ENCODE peak calls at places on chromosomes 6 and 20, in six cellular contexts. D is neuronal stem cell, M is mesenchymal stem cell, P is IMR-90, Q is trophoblast cell, T is H1. W is an unnamed sample.
A peak's percentile ranks its signal among the peaks of the same experiment; 100 is the strongest.

GRCh38 chr6:44238687-44239350 is 8.1 kb upstream of the HSP90AB1 start:
- DNase-seq in D (no peak), M (no peak), P (no peak), Q (no peak), T (no peak), W (no peak)

GRCh38 chr20:53707341-53708102 is 113.9 kb upstream of the ZNF217 start:
- DNase-seq in D (no peak), M (peak; percentile 65), P (peak; percentile 66), Q (no peak), T (no peak), W (no peak)

GRCh38 chr20:56345911-56346310 is 12.9 kb upstream of the FAM210B start:
- DNase-seq in D (no peak), M (no peak), P (no peak), Q (no peak), T (no peak), W (peak; percentile 68)

GRCh38 chr20:29079769-29080690 is 2177.4 kb upstream of the DEFB115 start:
- DNase-seq in D (no peak), M (no peak), P (no peak), Q (peak; percentile 90), T (no peak), W (no peak)

GRCh38 chr20:21189761-21190523 is 64.1 kb downstream of the KIZ start:
- DNase-seq in D (peak; percentile 78), M (no peak), P (no peak), Q (no peak), T (peak; percentile 82), W (peak; percentile 95)

GRCh38 chr20:46974669-46975434 is 80.2 kb downstream of the EYA2 start:
- DNase-seq in D (no peak), M (no peak), P (no peak), Q (no peak), T (no peak), W (no peak)

GRCh38 chr6:106974337-106974998 is at the start of gene CD24:
- DNase-seq in D (peak; percentile 70), M (peak; percentile 15), P (no peak), Q (peak; percentile 52), T (no peak), W (peak; percentile 73)

GRCh38 chr6:158605266-158605878 is 39.2 kb downstream of the DYNLT1 start:
- DNase-seq in D (peak; percentile 62), M (peak; percentile 80), P (peak; percentile 77), Q (peak; percentile 89), T (peak; percentile 39), W (peak; percentile 89)

GRCh38 chr6:100470721-100471120 is 6.0 kb upstream of the SIM1 start:
- DNase-seq in D (no peak), M (no peak), P (no peak), Q (peak; percentile 96), T (no peak), W (no peak)

GRCh38 chr6:117870477-117871243 is 36.4 kb upstream of the SLC35F1 start:
- DNase-seq in D (no peak), M (no peak), P (no peak), Q (no peak), T (no peak), W (no peak)

GRCh38 chr6:22306741-22307466 is 10.1 kb upstream of the PRL start:
- DNase-seq in D (no peak), M (no peak), P (no peak), Q (no peak), T (no peak), W (peak; percentile 70)

GRCh38 chr20:49729780-49730179 is 16.1 kb upstream of the B4GALT5 start:
- DNase-seq in D (no peak), M (no peak), P (peak; percentile 69), Q (peak; percentile 94), T (no peak), W (no peak)

GRCh38 chr20:17898548-17898994 is 70.0 kb downstream of the SNX5 start:
- DNase-seq in D (peak; percentile 50), M (peak; percentile 75), P (peak; percentile 75), Q (peak; percentile 88), T (no peak), W (peak; percentile 75)

GRCh38 chr6:11851405-11851804 is 72.8 kb upstream of the ADTRP start:
- DNase-seq in D (no peak), M (peak; percentile 85), P (peak; percentile 82), Q (no peak), T (no peak), W (no peak)

GRCh38 chr6:170459451-170459850 is 93.7 kb downstream of the PSMB1 start:
- DNase-seq in D (no peak), M (peak; percentile 77), P (peak; percentile 68), Q (peak; percentile 13), T (no peak), W (no peak)

GRCh38 chr6:120378582-120379220 is 955.6 kb downstream of the TBC1D32 start:
- DNase-seq in D (no peak), M (peak; percentile 49), P (no peak), Q (peak; percentile 63), T (no peak), W (peak; percentile 76)

GRCh38 chr20:63828545-63828944 is 2.5 kb downstream of the ZBTB46 start:
- DNase-seq in D (no peak), M (no peak), P (no peak), Q (no peak), T (no peak), W (no peak)

GRCh38 chr6:27332692-27333641 is 20.9 kb upstream of the POM121L2 start:
- DNase-seq in D (peak; percentile 51), M (peak; percentile 44), P (peak; percentile 71), Q (peak; percentile 72), T (peak; percentile 13), W (peak; percentile 87)

GRCh38 chr20:11582073-11582472 is 335.6 kb upstream of the BTBD3 start:
- DNase-seq in D (no peak), M (no peak), P (no peak), Q (no peak), T (no peak), W (no peak)

GRCh38 chr6:53696351-53696750 is 30.8 kb upstream of the KLHL31 start:
- DNase-seq in D (no peak), M (no peak), P (no peak), Q (no peak), T (no peak), W (peak; percentile 12)

GRCh38 chr20:48359692-48360337 is 468.0 kb downstream of the PREX1 start:
- DNase-seq in D (no peak), M (no peak), P (no peak), Q (no peak), T (no peak), W (no peak)

GRCh38 chr6:30881392-30881986 is 2.8 kb upstream of the DDR1 start:
- DNase-seq in D (no peak), M (no peak), P (no peak), Q (no peak), T (no peak), W (peak; percentile 10)

GRCh38 chr6:129312865-129313264 is 397.1 kb downstream of the ARHGAP18 start:
- DNase-seq in D (no peak), M (peak; percentile 14), P (peak; percentile 78), Q (peak; percentile 80), T (no peak), W (peak; percentile 14)

GRCh38 chr6:54198134-54198533 is 86.9 kb downstream of the MLIP start:
- DNase-seq in D (no peak), M (peak; percentile 12), P (no peak), Q (peak; percentile 37), T (no peak), W (no peak)

GRCh38 chr6:16338577-16339262 is 100.3 kb downstream of the GMPR start:
- DNase-seq in D (no peak), M (peak; percentile 99), P (peak; percentile 100), Q (peak; percentile 98), T (no peak), W (peak; percentile 74)
- H3K4me1 ChIP-seq in D (peaks cover 9% of the 10 kb centered on the region), M (peaks cover 20% of the 10 kb centered on the region), P (peaks cover 21% of the 10 kb centered on the region), Q (peaks cover 25% of the 10 kb centered on the region), T (no peaks in the 10 kb centered on the region), W (no peaks in the 10 kb centered on the region)

GRCh38 chr20:4192378-4193048 is 177.2 kb upstream of the RNF24 start:
- DNase-seq in D (no peak), M (no peak), P (no peak), Q (no peak), T (no peak), W (no peak)

GRCh38 chr20:4193053-4193452 is 177.7 kb upstream of the RNF24 start:
- DNase-seq in D (no peak), M (no peak), P (no peak), Q (no peak), T (no peak), W (no peak)

GRCh38 chr20:4190792-4191519 is 175.6 kb upstream of the RNF24 start:
- DNase-seq in D (no peak), M (no peak), P (no peak), Q (no peak), T (no peak), W (no peak)

DNA sequence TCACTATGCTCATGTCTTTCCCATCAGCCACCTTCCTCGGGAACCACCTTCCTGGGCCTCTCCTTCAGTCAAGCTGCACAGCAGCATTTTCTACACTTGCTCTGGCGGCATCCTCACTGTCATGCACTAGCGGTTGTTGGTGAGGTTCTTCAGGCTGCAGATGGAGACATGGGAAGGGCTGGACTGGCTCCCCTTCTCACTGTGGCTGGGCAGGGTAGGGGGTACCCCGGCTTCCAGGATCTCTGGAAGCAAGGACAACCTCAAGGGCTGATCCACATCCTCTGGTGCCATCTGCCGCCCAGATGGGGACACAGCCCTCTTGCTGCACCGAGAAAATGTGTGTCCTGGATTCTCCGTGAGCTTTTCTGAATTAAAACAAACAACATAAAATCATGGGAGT is 180.1 kb upstream of the RNF24 start:
- DNase-seq in D (no peak), M (peak; percentile 31), P (peak; percentile 18), Q (no peak), T (peak; percentile 19), W (peak; percentile 60)
- H3K18ac ChIP-seq in D (no peak overlapping the region), M (no peak overlapping the region), P (no peak overlapping the region), Q (no peak overlapping the region), T (peak overlapping the region; percentile 4), W (no peak overlapping the region)

GRCh38 chr6:91498576-91498975 is 911.7 kb upstream of the MAP3K7 start:
- DNase-seq in D (no peak), M (no peak), P (no peak), Q (peak; percentile 79), T (no peak), W (no peak)

GRCh38 chr6:91500689-91501303 is 913.9 kb upstream of the MAP3K7 start:
- DNase-seq in D (no peak), M (no peak), P (no peak), Q (no peak), T (no peak), W (no peak)

GRCh38 chr6:91497770-91498169 is 910.9 kb upstream of the MAP3K7 start:
- DNase-seq in D (no peak), M (no peak), P (no peak), Q (no peak), T (no peak), W (no peak)
- H3K4me1 ChIP-seq in D (no peaks in the 10 kb centered on the region), M (no peaks in the 10 kb centered on the region), P (no peaks in the 10 kb centered on the region), Q (no peaks in the 10 kb centered on the region), T (no peaks in the 10 kb centered on the region), W (no peaks in the 10 kb centered on the region)

DNA sequence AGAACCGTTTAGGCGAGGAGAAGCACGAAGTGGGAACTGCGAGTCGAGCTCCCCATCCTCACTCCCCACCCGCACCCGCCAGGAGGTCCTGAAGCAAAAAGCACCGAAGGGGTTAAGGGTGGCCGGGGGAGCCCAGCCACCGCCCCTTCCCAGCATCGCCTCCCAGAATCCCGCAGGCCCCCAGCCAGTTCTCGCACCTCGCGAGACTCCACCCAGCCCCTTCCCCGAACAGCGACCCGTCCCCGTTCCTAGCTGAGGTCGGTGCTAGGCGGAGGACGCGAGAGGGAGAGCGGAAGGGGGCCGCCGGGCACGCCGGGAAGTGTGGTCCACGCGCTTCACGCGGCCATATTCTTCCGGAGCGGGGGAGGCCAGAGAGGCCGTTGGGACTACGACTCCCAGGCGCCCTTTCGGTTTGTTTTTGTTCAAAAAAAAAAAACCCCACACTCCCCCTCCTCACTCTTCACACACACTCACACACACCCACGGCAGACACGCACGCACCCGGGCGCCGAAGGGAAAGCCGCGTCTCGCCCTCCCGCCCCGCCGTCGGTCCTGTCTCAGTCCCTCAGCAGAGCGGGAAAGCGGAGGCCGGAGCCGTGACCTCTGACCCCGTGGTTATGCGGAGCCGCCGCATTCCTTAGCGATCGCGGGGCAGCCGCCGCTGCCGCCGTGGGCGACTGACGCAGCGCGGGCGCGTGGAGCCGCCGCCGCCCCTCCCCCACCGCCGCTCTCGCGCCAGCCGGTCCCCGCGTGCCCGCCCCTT is at the start of gene ASXL1:
- DNase-seq in D (peak; percentile 98), M (peak; percentile 99), P (peak; percentile 95), Q (peak; percentile 93), T (peak; percentile 93), W (peak; percentile 99)
- H3K18ac ChIP-seq in D (peak within 1 kb of the TSS; percentile 99), M (peak within 1 kb of the TSS; percentile 100), P (peak within 1 kb of the TSS; percentile 96), Q (peak within 1 kb of the TSS; percentile 88), T (peak within 1 kb of the TSS; percentile 93), W (peak within 1 kb of the TSS; percentile 44)